ENCODE peak calls at places on chromosomes 4 and X, in six cellular contexts. P is AG04450, R is HFF-Myc, T is H9, H is bronchial epithelial cell, X is fibroblast of the aortic adventitia. U is an unnamed sample.

GRCh38 chr4:183118585-183118984 is 19.5 kb downstream of the WWC2 start:
- DNase-seq in T (no peak), H (peak; percentile 70), X (peak; percentile 87), R (no peak), P (peak; percentile 42), U (peak; percentile 22)

GRCh38 chr4:112231779-112232713 is at the start of gene AP1AR:
- DNase-seq in T (peak; percentile 89), P (no peak), R (no peak), H (peak; percentile 49), X (peak; percentile 61), U (no peak)

GRCh38 chrX:96568088-96568487 is 116.6 kb upstream of the DIAPH2 start:
- DNase-seq in H (no peak), X (no peak), R (no peak), T (no peak), P (no peak), U (no peak)

GRCh38 chrX:63918611-63919010 is 133.6 kb upstream of the ARHGEF9 start:
- DNase-seq in X (no peak), T (no peak), R (no peak), P (no peak), H (peak; percentile 48), U (no peak)

GRCh38 chr4:100936676-100937390 is 410.5 kb downstream of the PPP3CA start:
- DNase-seq in T (no peak), H (no peak), R (no peak), P (no peak), X (peak; percentile 33), U (no peak)

GRCh38 chr4:98242063-98242462 is 19.1 kb upstream of the RAP1GDS1 start:
- DNase-seq in R (no peak), T (no peak), P (no peak), H (no peak), X (no peak), U (no peak)

GRCh38 chrX:56788717-56789122 is 59.7 kb downstream of the NBDY start:
- DNase-seq in P (no peak), X (peak; percentile 84), T (no peak), R (no peak), H (peak; percentile 18), U (no peak)

GRCh38 chr4:54937501-54937900 is 187.9 kb downstream of the KDR start:
- DNase-seq in H (peak; percentile 4), R (no peak), P (no peak), X (no peak), T (no peak), U (no peak)

GRCh38 chr4:7960790-7961655 is 21.4 kb upstream of the AFAP1 start:
- DNase-seq in X (peak; percentile 100), R (peak; percentile 99), P (peak; percentile 99), T (no peak), H (peak; percentile 80), U (no peak)

GRCh38 chrX:75276666-75277065 is 2.8 kb downstream of the UPRT start:
- DNase-seq in H (peak; percentile 7), P (no peak), T (no peak), X (no peak), R (no peak), U (no peak)

GRCh38 chr4:48960988-48961635 is 25.0 kb upstream of the CWH43 start:
- DNase-seq in P (no peak), X (no peak), T (no peak), H (peak; percentile 95), R (no peak), U (no peak)

GRCh38 chr4:28463184-28463690 is 1602.6 kb downstream of the STIM2 start:
- DNase-seq in P (no peak), H (no peak), T (no peak), R (no peak), X (peak; percentile 57), U (no peak)

GRCh38 chr4:28464823-28465222 is 1604.2 kb downstream of the STIM2 start:
- DNase-seq in R (no peak), X (no peak), H (no peak), T (no peak), P (no peak), U (no peak)

GRCh38 chr4:28462766-28463165 is 1602.1 kb downstream of the STIM2 start:
- DNase-seq in R (no peak), T (no peak), H (no peak), P (no peak), X (peak; percentile 8), U (no peak)
- TF ChIP-seq CTCF in R (no peak), T (peak; percentile 47), H (no peak), P (no peak), X (peak; percentile 23), U (no peak)

GRCh38 chrX:67697452-67697851 is 153.6 kb downstream of the AR start:
- DNase-seq in T (no peak), X (no peak), R (no peak), H (no peak), P (no peak), U (no peak)

GRCh38 chrX:67693928-67694327 is 150.1 kb downstream of the AR start:
- DNase-seq in P (no peak), X (peak; percentile 36), R (no peak), H (peak; percentile 41), T (no peak), U (no peak)

GRCh38 chrX:67692246-67692645 is 148.4 kb downstream of the AR start:
- DNase-seq in R (peak; percentile 37), H (peak; percentile 41), T (no peak), X (peak; percentile 76), P (peak; percentile 7), U (peak; percentile 5)
- TF ChIP-seq CTCF in R (no peak), H (no peak), T (no peak), X (no peak), P (no peak), U (no peak)

GRCh38 chr4:72911316-72911715 is 158.2 kb downstream of the COX18 start:
- DNase-seq in X (no peak), H (no peak), P (no peak), T (no peak), R (no peak), U (no peak)

GRCh38 chr4:72909461-72909860 is 160.1 kb downstream of the COX18 start:
- DNase-seq in H (no peak), P (no peak), X (peak; percentile 34), R (no peak), T (peak; percentile 48), U (no peak)
- TF ChIP-seq CTCF in H (peak; percentile 30), P (peak; percentile 28), X (peak; percentile 47), R (no peak), T (peak; percentile 76), U (peak; percentile 22)

DNA sequence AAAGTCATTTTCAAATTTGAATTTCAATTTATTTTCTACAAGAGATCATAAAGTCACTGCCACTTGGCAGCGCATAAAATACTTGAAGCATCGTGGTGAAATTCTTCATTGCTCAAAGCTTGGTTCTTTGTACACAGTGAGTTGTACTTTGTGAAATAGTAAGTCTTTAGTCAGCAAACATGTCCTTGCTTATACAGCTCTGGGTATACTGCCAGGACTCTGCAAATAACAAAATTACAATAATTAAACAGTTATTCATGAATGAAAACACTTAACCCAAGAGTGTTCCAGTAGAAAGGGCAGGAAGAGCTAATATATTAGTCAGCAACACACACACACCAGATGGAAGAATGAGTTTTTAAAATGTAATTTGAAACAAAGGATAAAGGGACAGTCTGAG is 1300.9 kb upstream of the DIAPH2 start:
- DNase-seq in R (no peak), P (no peak), H (peak; percentile 87), X (no peak), T (no peak), U (no peak)
- TF ChIP-seq CTCF in R (no peak), P (no peak), H (no peak), X (no peak), T (no peak), U (no peak)

U was measured in AG09319.